ENCODE peak calls at places on chromosome 21, in eight cellular contexts. One of them, this sample, is unnamed.

GRCh38 chr21:43997766-43998742 is 14.1 kb upstream of the TRAPPC10 start:
- DNase-seq in HCT116: no peak
- DNase-seq in neural progenitor cell: no peak
- DNase-seq in GM23338: no peak
- DNase-seq in OCI-LY7: no peak
- DNase-seq in hepatocyte: no peak
- DNase-seq in MM.1S: no peak
- DNase-seq in SK-N-SH: no peak
- DNase-seq in this sample: peak; percentile 76

GRCh38 chr21:46545363-46545762 is 59.5 kb downstream of the S100B start:
- DNase-seq in HCT116: no peak
- DNase-seq in neural progenitor cell: no peak
- DNase-seq in GM23338: no peak
- DNase-seq in OCI-LY7: no peak
- DNase-seq in hepatocyte: no peak
- DNase-seq in MM.1S: no peak
- DNase-seq in SK-N-SH: no peak
- DNase-seq in this sample: peak; percentile 6

GRCh38 chr21:29206445-29206844 is 76.0 kb downstream of the MAP3K7CL start:
- DNase-seq in HCT116: no peak
- DNase-seq in neural progenitor cell: no peak
- DNase-seq in GM23338: no peak
- DNase-seq in OCI-LY7: no peak
- DNase-seq in hepatocyte: no peak
- DNase-seq in MM.1S: no peak
- DNase-seq in SK-N-SH: no peak
- DNase-seq in this sample: no peak

GRCh38 chr21:37430184-37430821 is 63.7 kb downstream of the DYRK1A start:
- DNase-seq in HCT116: no peak
- DNase-seq in neural progenitor cell: no peak
- DNase-seq in GM23338: no peak
- DNase-seq in OCI-LY7: no peak
- DNase-seq in hepatocyte: peak; percentile 25
- DNase-seq in MM.1S: no peak
- DNase-seq in SK-N-SH: no peak
- DNase-seq in this sample: peak; percentile 24

GRCh38 chr21:25689226-25689625 is 45.5 kb downstream of the ATP5PF start:
- DNase-seq in HCT116: no peak
- DNase-seq in neural progenitor cell: no peak
- DNase-seq in GM23338: no peak
- DNase-seq in OCI-LY7: no peak
- DNase-seq in hepatocyte: no peak
- DNase-seq in MM.1S: no peak
- DNase-seq in SK-N-SH: no peak
- DNase-seq in this sample: no peak

GRCh38 chr21:22880573-22880972 is 1882.4 kb downstream of the NCAM2 start:
- DNase-seq in HCT116: no peak
- DNase-seq in neural progenitor cell: no peak
- DNase-seq in GM23338: no peak
- DNase-seq in OCI-LY7: no peak
- DNase-seq in hepatocyte: no peak
- DNase-seq in MM.1S: peak; percentile 71
- DNase-seq in SK-N-SH: no peak
- DNase-seq in this sample: no peak

GRCh38 chr21:36914244-36915013 is 52.0 kb downstream of the HLCS start:
- DNase-seq in HCT116: no peak
- DNase-seq in neural progenitor cell: no peak
- DNase-seq in GM23338: peak; percentile 30
- DNase-seq in OCI-LY7: no peak
- DNase-seq in hepatocyte: no peak
- DNase-seq in MM.1S: no peak
- DNase-seq in SK-N-SH: no peak
- DNase-seq in this sample: no peak

GRCh38 chr21:39712976-39713375 is 32.0 kb upstream of the IGSF5 start:
- DNase-seq in HCT116: no peak
- DNase-seq in neural progenitor cell: peak; percentile 47
- DNase-seq in GM23338: peak; percentile 52
- DNase-seq in OCI-LY7: no peak
- DNase-seq in hepatocyte: no peak
- DNase-seq in MM.1S: no peak
- DNase-seq in SK-N-SH: no peak
- DNase-seq in this sample: peak; percentile 38

GRCh38 chr21:32347887-32348450 is 44.8 kb downstream of the URB1 start:
- DNase-seq in HCT116: no peak
- DNase-seq in neural progenitor cell: no peak
- DNase-seq in GM23338: no peak
- DNase-seq in OCI-LY7: no peak
- DNase-seq in hepatocyte: peak; percentile 19
- DNase-seq in MM.1S: no peak
- DNase-seq in SK-N-SH: no peak
- DNase-seq in this sample: no peak

GRCh38 chr21:45269861-45270260 is 17.8 kb downstream of the POFUT2 start:
- DNase-seq in HCT116: no peak
- DNase-seq in neural progenitor cell: no peak
- DNase-seq in GM23338: no peak
- DNase-seq in OCI-LY7: no peak
- DNase-seq in hepatocyte: no peak
- DNase-seq in MM.1S: no peak
- DNase-seq in SK-N-SH: no peak
- DNase-seq in this sample: no peak

GRCh38 chr21:45266518-45267389 is 20.9 kb downstream of the POFUT2 start:
- DNase-seq in HCT116: no peak
- DNase-seq in neural progenitor cell: no peak
- DNase-seq in GM23338: no peak
- DNase-seq in OCI-LY7: no peak
- DNase-seq in hepatocyte: no peak
- DNase-seq in MM.1S: no peak
- DNase-seq in SK-N-SH: no peak
- DNase-seq in this sample: no peak

GRCh38 chr21:45267390-45267760 is 20.3 kb downstream of the POFUT2 start:
- DNase-seq in HCT116: no peak
- DNase-seq in neural progenitor cell: no peak
- DNase-seq in GM23338: no peak
- DNase-seq in OCI-LY7: no peak
- DNase-seq in hepatocyte: no peak
- DNase-seq in MM.1S: no peak
- DNase-seq in SK-N-SH: no peak
- DNase-seq in this sample: no peak

GRCh38 chr21:45265721-45266517 is 21.8 kb downstream of the POFUT2 start:
- DNase-seq in HCT116: no peak
- DNase-seq in neural progenitor cell: no peak
- DNase-seq in GM23338: no peak
- DNase-seq in OCI-LY7: no peak
- DNase-seq in hepatocyte: no peak
- DNase-seq in MM.1S: no peak
- DNase-seq in SK-N-SH: no peak
- DNase-seq in this sample: no peak

GRCh38 chr21:45270306-45270821 is 17.3 kb downstream of the POFUT2 start:
- DNase-seq in HCT116: no peak
- DNase-seq in neural progenitor cell: no peak
- DNase-seq in GM23338: peak; percentile 60
- DNase-seq in OCI-LY7: no peak
- DNase-seq in hepatocyte: no peak
- DNase-seq in MM.1S: no peak
- DNase-seq in SK-N-SH: no peak
- DNase-seq in this sample: peak; percentile 48
- TF ChIP-seq CTCF in HCT116: peak; percentile 51
- TF ChIP-seq CTCF in neural progenitor cell: peak; percentile 4
- TF ChIP-seq CTCF in GM23338: peak; percentile 51
- TF ChIP-seq CTCF in OCI-LY7: peak; percentile 26
- TF ChIP-seq CTCF in hepatocyte: no peak
- TF ChIP-seq CTCF in MM.1S: peak; percentile 39
- TF ChIP-seq CTCF in SK-N-SH: peak; percentile 31
- TF ChIP-seq CTCF in this sample: peak; percentile 70

GRCh38 chr21:26800455-26801454 is 44.5 kb downstream of the ADAMTS1 start:
- DNase-seq in HCT116: no peak
- DNase-seq in neural progenitor cell: no peak
- DNase-seq in GM23338: no peak
- DNase-seq in OCI-LY7: no peak
- DNase-seq in hepatocyte: no peak
- DNase-seq in MM.1S: no peak
- DNase-seq in SK-N-SH: no peak
- DNase-seq in this sample: no peak

GRCh38 chr21:26798856-26799751 is 46.1 kb downstream of the ADAMTS1 start:
- DNase-seq in HCT116: no peak
- DNase-seq in neural progenitor cell: no peak
- DNase-seq in GM23338: no peak
- DNase-seq in OCI-LY7: no peak
- DNase-seq in hepatocyte: peak; percentile 25
- DNase-seq in MM.1S: no peak
- DNase-seq in SK-N-SH: no peak
- DNase-seq in this sample: peak; percentile 94

GRCh38 chr21:26804895-26805609 is 40.2 kb downstream of the ADAMTS1 start:
- DNase-seq in HCT116: no peak
- DNase-seq in neural progenitor cell: no peak
- DNase-seq in GM23338: no peak
- DNase-seq in OCI-LY7: no peak
- DNase-seq in hepatocyte: no peak
- DNase-seq in MM.1S: no peak
- DNase-seq in SK-N-SH: no peak
- DNase-seq in this sample: no peak

GRCh38 chr21:26800001-26800400 is 45.2 kb downstream of the ADAMTS1 start:
- DNase-seq in HCT116: no peak
- DNase-seq in neural progenitor cell: no peak
- DNase-seq in GM23338: no peak
- DNase-seq in OCI-LY7: no peak
- DNase-seq in hepatocyte: no peak
- DNase-seq in MM.1S: no peak
- DNase-seq in SK-N-SH: no peak
- DNase-seq in this sample: no peak

GRCh38 chr21:26801524-26801923 is 43.7 kb downstream of the ADAMTS1 start:
- DNase-seq in HCT116: no peak
- DNase-seq in neural progenitor cell: no peak
- DNase-seq in GM23338: no peak
- DNase-seq in OCI-LY7: no peak
- DNase-seq in hepatocyte: peak; percentile 47
- DNase-seq in MM.1S: no peak
- DNase-seq in SK-N-SH: no peak
- DNase-seq in this sample: no peak
- H3K4me3 ChIP-seq in HCT116: no peak overlapping the region
- H3K4me3 ChIP-seq in neural progenitor cell: no peak overlapping the region
- H3K4me3 ChIP-seq in GM23338: no peak overlapping the region
- H3K4me3 ChIP-seq in OCI-LY7: no peak overlapping the region
- H3K4me3 ChIP-seq in hepatocyte: no peak overlapping the region
- H3K4me3 ChIP-seq in MM.1S: no peak overlapping the region
- H3K4me3 ChIP-seq in SK-N-SH: no peak overlapping the region
- H3K4me3 ChIP-seq in this sample: no peak overlapping the region

GRCh38 chr21:35048706-35049617 is at the start of gene RUNX1:
- DNase-seq in HCT116: no peak
- DNase-seq in neural progenitor cell: no peak
- DNase-seq in GM23338: no peak
- DNase-seq in OCI-LY7: peak; percentile 90
- DNase-seq in hepatocyte: no peak
- DNase-seq in MM.1S: peak; percentile 99
- DNase-seq in SK-N-SH: no peak
- DNase-seq in this sample: peak; percentile 89

GRCh38 chr21:35052786-35053185 is 3.7 kb upstream of the RUNX1 start:
- DNase-seq in HCT116: no peak
- DNase-seq in neural progenitor cell: no peak
- DNase-seq in GM23338: no peak
- DNase-seq in OCI-LY7: no peak
- DNase-seq in hepatocyte: no peak
- DNase-seq in MM.1S: no peak
- DNase-seq in SK-N-SH: no peak
- DNase-seq in this sample: no peak

GRCh38 chr21:35050348-35051286 is 1.5 kb upstream of the RUNX1 start:
- DNase-seq in HCT116: no peak
- DNase-seq in neural progenitor cell: no peak
- DNase-seq in GM23338: no peak
- DNase-seq in OCI-LY7: peak; percentile 67
- DNase-seq in hepatocyte: no peak
- DNase-seq in MM.1S: peak; percentile 68
- DNase-seq in SK-N-SH: no peak
- DNase-seq in this sample: peak; percentile 24

GRCh38 chr21:35053356-35054096 is 4.4 kb upstream of the RUNX1 start:
- DNase-seq in HCT116: no peak
- DNase-seq in neural progenitor cell: peak; percentile 19
- DNase-seq in GM23338: no peak
- DNase-seq in OCI-LY7: no peak
- DNase-seq in hepatocyte: peak; percentile 10
- DNase-seq in MM.1S: no peak
- DNase-seq in SK-N-SH: no peak
- DNase-seq in this sample: no peak

DNA sequence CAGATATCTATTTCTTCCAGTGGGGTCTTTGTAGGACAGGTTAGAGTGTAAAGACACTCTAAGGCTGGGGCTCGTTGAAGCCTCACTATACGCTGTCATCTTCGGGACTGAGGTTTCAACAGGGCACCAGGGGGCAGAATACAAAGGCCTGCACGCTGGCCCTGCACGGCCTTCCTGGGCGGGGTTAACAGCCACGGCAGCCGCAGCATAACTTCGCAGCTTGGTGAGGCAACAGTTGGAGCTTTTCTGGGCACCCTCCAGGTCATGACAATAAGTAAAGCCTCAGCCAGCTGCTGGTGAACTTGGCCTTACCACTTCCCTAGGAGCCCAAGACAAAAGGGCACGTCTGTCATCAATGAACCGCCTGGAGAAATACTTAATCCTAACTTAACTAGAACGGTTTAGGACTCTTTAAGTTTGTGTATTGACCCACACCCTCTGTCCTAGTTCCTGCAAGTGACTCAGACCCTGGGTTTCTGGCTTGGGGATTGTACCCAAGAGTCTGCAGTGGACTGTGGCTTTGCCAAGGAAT is 2.3 kb upstream of the RUNX1 start:
- DNase-seq in HCT116: peak; percentile 80
- DNase-seq in neural progenitor cell: peak; percentile 87
- DNase-seq in GM23338: peak; percentile 89
- DNase-seq in OCI-LY7: peak; percentile 92
- DNase-seq in hepatocyte: peak; percentile 87
- DNase-seq in MM.1S: peak; percentile 97
- DNase-seq in SK-N-SH: no peak
- DNase-seq in this sample: peak; percentile 97
- TF ChIP-seq EZH2phosphoT487 in HCT116: no peak
- TF ChIP-seq EZH2phosphoT487 in neural progenitor cell: no peak
- TF ChIP-seq EZH2phosphoT487 in GM23338: no peak
- TF ChIP-seq EZH2phosphoT487 in OCI-LY7: no peak
- TF ChIP-seq EZH2phosphoT487 in hepatocyte: no peak
- TF ChIP-seq EZH2phosphoT487 in MM.1S: no peak
- TF ChIP-seq EZH2phosphoT487 in SK-N-SH: no peak
- TF ChIP-seq EZH2phosphoT487 in this sample: no peak

GRCh38 chr21:45187646-45188045 is 100.0 kb downstream of the POFUT2 start:
- DNase-seq in HCT116: no peak
- DNase-seq in neural progenitor cell: no peak
- DNase-seq in GM23338: no peak
- DNase-seq in OCI-LY7: peak; percentile 3
- DNase-seq in hepatocyte: no peak
- DNase-seq in MM.1S: no peak
- DNase-seq in SK-N-SH: no peak
- DNase-seq in this sample: no peak

GRCh38 chr21:45186709-45187108 is 101.0 kb downstream of the POFUT2 start:
- DNase-seq in HCT116: no peak
- DNase-seq in neural progenitor cell: no peak
- DNase-seq in GM23338: no peak
- DNase-seq in OCI-LY7: no peak
- DNase-seq in hepatocyte: no peak
- DNase-seq in MM.1S: no peak
- DNase-seq in SK-N-SH: no peak
- DNase-seq in this sample: no peak

GRCh38 chr21:45190013-45190412 is 97.7 kb downstream of the POFUT2 start:
- DNase-seq in HCT116: no peak
- DNase-seq in neural progenitor cell: no peak
- DNase-seq in GM23338: no peak
- DNase-seq in OCI-LY7: no peak
- DNase-seq in hepatocyte: no peak
- DNase-seq in MM.1S: no peak
- DNase-seq in SK-N-SH: no peak
- DNase-seq in this sample: no peak

GRCh38 chr21:45192332-45192731 is 95.4 kb downstream of the POFUT2 start:
- DNase-seq in HCT116: no peak
- DNase-seq in neural progenitor cell: peak; percentile 33
- DNase-seq in GM23338: peak; percentile 47
- DNase-seq in OCI-LY7: peak; percentile 7
- DNase-seq in hepatocyte: no peak
- DNase-seq in MM.1S: no peak
- DNase-seq in SK-N-SH: no peak
- DNase-seq in this sample: no peak
- TF ChIP-seq CTCF in HCT116: peak; percentile 19
- TF ChIP-seq CTCF in neural progenitor cell: peak; percentile 40
- TF ChIP-seq CTCF in GM23338: peak; percentile 42
- TF ChIP-seq CTCF in OCI-LY7: peak; percentile 41
- TF ChIP-seq CTCF in hepatocyte: no peak
- TF ChIP-seq CTCF in MM.1S: no peak
- TF ChIP-seq CTCF in SK-N-SH: no peak
- TF ChIP-seq CTCF in this sample: peak; percentile 39

This sample was measured in PC-3.